ENCODE peak calls at places on chromosomes 6 and 20, in six cellular contexts. Y is SW480, Z is T-helper 17 cell, G is upper lobe of right lung, Q is amniotic stem cell, X is T1000. L is an unnamed sample.

GRCh38 chr20:8095648-8096572 is 36.2 kb upstream of the PLCB1 start:
- DNase-seq in Y (no peak), Z (no peak), G (no peak), Q (no peak), X (no peak), L (no peak)

GRCh38 chr6:64672651-64673050 is 1034.4 kb downstream of the EYS start:
- DNase-seq in Y (no peak), Z (no peak), G (no peak), Q (no peak), X (no peak), L (no peak)

GRCh38 chr20:14691994-14692393 is 354.6 kb upstream of the FLRT3 start:
- DNase-seq in Y (no peak), Z (no peak), G (no peak), Q (no peak), X (no peak), L (no peak)

GRCh38 chr6:143427109-143427817 is 23.2 kb downstream of the ADAT2 start:
- DNase-seq in Y (peak; percentile 44), Z (peak; percentile 53), G (peak; percentile 85), Q (peak; percentile 82), X (peak; percentile 57), L (peak; percentile 83)

GRCh38 chr6:33613146-33613793 is 7.9 kb upstream of the ITPR3 start:
- DNase-seq in Y (peak; percentile 97), Z (no peak), G (no peak), Q (peak; percentile 47), X (no peak), L (no peak)

GRCh38 chr6:129766959-129767728 is 57.2 kb upstream of the ARHGAP18 start:
- DNase-seq in Y (peak; percentile 54), Z (peak; percentile 36), G (peak; percentile 69), Q (no peak), X (peak; percentile 30), L (no peak)

GRCh38 chr6:111530218-111530617 is 47.2 kb upstream of the REV3L start:
- DNase-seq in Y (no peak), Z (no peak), G (no peak), Q (no peak), X (no peak), L (no peak)

GRCh38 chr6:137883400-137883888 is 16.4 kb downstream of the TNFAIP3 start:
- DNase-seq in Y (no peak), Z (peak; percentile 46), G (no peak), Q (no peak), X (no peak), L (no peak)

GRCh38 chr6:111781055-111781708 is 92.1 kb downstream of the FYN start:
- DNase-seq in Y (no peak), Z (no peak), G (no peak), Q (no peak), X (no peak), L (no peak)

GRCh38 chr6:161367472-161367871 is 93.6 kb upstream of the AGPAT4 start:
- DNase-seq in Y (no peak), Z (no peak), G (no peak), Q (no peak), X (no peak), L (no peak)

GRCh38 chr20:31517373-31517772 is 3.1 kb downstream of the HM13 start:
- DNase-seq in Y (peak; percentile 40), Z (no peak), G (no peak), Q (peak; percentile 53), X (no peak), L (peak; percentile 23)

GRCh38 chr20:17229256-17229655 is 2.4 kb downstream of the PCSK2 start:
- DNase-seq in Y (no peak), Z (no peak), G (no peak), Q (no peak), X (no peak), L (no peak)

GRCh38 chr6:72787521-72788031 is 165.7 kb downstream of the KCNQ5 start:
- DNase-seq in Y (no peak), Z (no peak), G (no peak), Q (peak; percentile 91), X (peak; percentile 59), L (no peak)

GRCh38 chr20:42979720-42980119 is 210.0 kb downstream of the PTPRT start:
- DNase-seq in Y (no peak), Z (no peak), G (no peak), Q (no peak), X (no peak), L (no peak)

GRCh38 chr20:3163099-3164042 is 3.7 kb upstream of the FASTKD5 start:
- DNase-seq in Y (no peak), Z (no peak), G (peak; percentile 51), Q (no peak), X (no peak), L (no peak)

GRCh38 chr6:44115866-44116265 is 11.4 kb downstream of the MRPL14 start:
- DNase-seq in Y (peak; percentile 66), Z (no peak), G (no peak), Q (no peak), X (no peak), L (no peak)

GRCh38 chr6:146543940-146544661 is 468 bp downstream of the RAB32 start:
- DNase-seq in Y (peak; percentile 43), Z (no peak), G (no peak), Q (peak; percentile 40), X (peak; percentile 35), L (no peak)

GRCh38 chr6:11398451-11399326 is 138.9 kb upstream of the TMEM170B start:
- DNase-seq in Y (no peak), Z (no peak), G (no peak), Q (no peak), X (no peak), L (no peak)

GRCh38 chr6:9494864-9495263 is 920.0 kb downstream of the TFAP2A start:
- DNase-seq in Y (no peak), Z (no peak), G (no peak), Q (no peak), X (no peak), L (no peak)

GRCh38 chr6:40672118-40672517 is 85.0 kb upstream of the LRFN2 start:
- DNase-seq in Y (no peak), Z (no peak), G (no peak), Q (no peak), X (no peak), L (peak; percentile 21)

GRCh38 chr6:98295776-98296175 is 538.6 kb upstream of the POU3F2 start:
- DNase-seq in Y (no peak), Z (no peak), G (no peak), Q (no peak), X (no peak), L (no peak)

GRCh38 chr20:3818155-3819151 is 1.9 kb upstream of the AP5S1 start:
- DNase-seq in Y (peak; percentile 88), Z (no peak), G (no peak), Q (peak; percentile 86), X (peak; percentile 31), L (peak; percentile 74)